ENCODE peak calls at places on chromosomes 11 and 22, in ten cellular contexts. One of them, this sample, is unnamed.

GRCh38 chr11:66316849-66317251 is at the start of gene CD248:
- DNase-seq in CD4-positive, CD25-positive, alpha-beta regulatory T cell: no peak
- DNase-seq in right atrium auricular region: no peak
- DNase-seq in CD8-positive, alpha-beta T cell: peak; percentile 44
- DNase-seq in mucosa of descending colon: peak; percentile 81
- DNase-seq in fibroblast of lung: peak; percentile 66
- DNase-seq in neuronal stem cell: no peak
- DNase-seq in prostate gland: no peak
- DNase-seq in tibial artery: peak; percentile 84
- DNase-seq in sigmoid colon: peak; percentile 92
- DNase-seq in this sample: no peak

GRCh38 chr11:66637557-66638176 is 836 bp upstream of the RBM4 start:
- DNase-seq in CD4-positive, CD25-positive, alpha-beta regulatory T cell: no peak
- DNase-seq in neuronal stem cell: peak; percentile 20
- DNase-seq in CD8-positive, alpha-beta T cell: no peak
- DNase-seq in tibial artery: no peak
- DNase-seq in fibroblast of lung: no peak
- DNase-seq in mucosa of descending colon: no peak
- DNase-seq in sigmoid colon: peak; percentile 69
- DNase-seq in prostate gland: no peak
- DNase-seq in right atrium auricular region: no peak
- DNase-seq in this sample: no peak

GRCh38 chr11:94010136-94010535 is 11.0 kb upstream of the HEPHL1 start:
- DNase-seq in neuronal stem cell: no peak
- DNase-seq in CD8-positive, alpha-beta T cell: no peak
- DNase-seq in right atrium auricular region: no peak
- DNase-seq in fibroblast of lung: no peak
- DNase-seq in sigmoid colon: no peak
- DNase-seq in mucosa of descending colon: no peak
- DNase-seq in prostate gland: no peak
- DNase-seq in CD4-positive, CD25-positive, alpha-beta regulatory T cell: no peak
- DNase-seq in tibial artery: no peak
- DNase-seq in this sample: no peak

GRCh38 chr11:1608363-1608762 is at the start of gene KRTAP5-3:
- DNase-seq in CD8-positive, alpha-beta T cell: no peak
- DNase-seq in prostate gland: no peak
- DNase-seq in sigmoid colon: no peak
- DNase-seq in neuronal stem cell: no peak
- DNase-seq in CD4-positive, CD25-positive, alpha-beta regulatory T cell: no peak
- DNase-seq in mucosa of descending colon: no peak
- DNase-seq in tibial artery: peak; percentile 27
- DNase-seq in right atrium auricular region: no peak
- DNase-seq in fibroblast of lung: no peak
- DNase-seq in this sample: no peak

GRCh38 chr11:75776546-75776945 is 8.0 kb downstream of the DGAT2 start:
- DNase-seq in mucosa of descending colon: no peak
- DNase-seq in prostate gland: no peak
- DNase-seq in neuronal stem cell: no peak
- DNase-seq in right atrium auricular region: no peak
- DNase-seq in sigmoid colon: no peak
- DNase-seq in tibial artery: no peak
- DNase-seq in CD4-positive, CD25-positive, alpha-beta regulatory T cell: no peak
- DNase-seq in CD8-positive, alpha-beta T cell: no peak
- DNase-seq in fibroblast of lung: no peak
- DNase-seq in this sample: no peak

GRCh38 chr11:79362821-79363220 is 78.0 kb downstream of the TENM4 start:
- DNase-seq in CD8-positive, alpha-beta T cell: no peak
- DNase-seq in prostate gland: no peak
- DNase-seq in right atrium auricular region: no peak
- DNase-seq in tibial artery: no peak
- DNase-seq in mucosa of descending colon: no peak
- DNase-seq in neuronal stem cell: no peak
- DNase-seq in fibroblast of lung: no peak
- DNase-seq in sigmoid colon: no peak
- DNase-seq in CD4-positive, CD25-positive, alpha-beta regulatory T cell: no peak
- DNase-seq in this sample: no peak

GRCh38 chr11:57711414-57712255 is at the start of gene MED19:
- DNase-seq in right atrium auricular region: peak; percentile 63
- DNase-seq in fibroblast of lung: peak; percentile 79
- DNase-seq in CD8-positive, alpha-beta T cell: peak; percentile 72
- DNase-seq in prostate gland: peak; percentile 89
- DNase-seq in sigmoid colon: peak; percentile 83
- DNase-seq in mucosa of descending colon: peak; percentile 91
- DNase-seq in neuronal stem cell: peak; percentile 82
- DNase-seq in tibial artery: no peak
- DNase-seq in CD4-positive, CD25-positive, alpha-beta regulatory T cell: peak; percentile 90
- DNase-seq in this sample: peak; percentile 94

GRCh38 chr11:66106786-66107599 is 36.9 kb downstream of the PACS1 start:
- DNase-seq in prostate gland: no peak
- DNase-seq in CD4-positive, CD25-positive, alpha-beta regulatory T cell: no peak
- DNase-seq in fibroblast of lung: peak; percentile 55
- DNase-seq in right atrium auricular region: no peak
- DNase-seq in sigmoid colon: no peak
- DNase-seq in mucosa of descending colon: no peak
- DNase-seq in neuronal stem cell: no peak
- DNase-seq in CD8-positive, alpha-beta T cell: no peak
- DNase-seq in tibial artery: no peak
- DNase-seq in this sample: no peak

GRCh38 chr22:45585437-45585755 is 82.7 kb downstream of the FBLN1 start:
- DNase-seq in sigmoid colon: no peak
- DNase-seq in tibial artery: no peak
- DNase-seq in CD4-positive, CD25-positive, alpha-beta regulatory T cell: no peak
- DNase-seq in prostate gland: no peak
- DNase-seq in fibroblast of lung: peak; percentile 83
- DNase-seq in right atrium auricular region: no peak
- DNase-seq in CD8-positive, alpha-beta T cell: no peak
- DNase-seq in neuronal stem cell: no peak
- DNase-seq in mucosa of descending colon: no peak
- DNase-seq in this sample: no peak

GRCh38 chr11:49151211-49151610 is 57.2 kb downstream of the FOLH1 start:
- DNase-seq in CD8-positive, alpha-beta T cell: no peak
- DNase-seq in CD4-positive, CD25-positive, alpha-beta regulatory T cell: no peak
- DNase-seq in sigmoid colon: no peak
- DNase-seq in neuronal stem cell: no peak
- DNase-seq in prostate gland: no peak
- DNase-seq in tibial artery: no peak
- DNase-seq in mucosa of descending colon: no peak
- DNase-seq in fibroblast of lung: no peak
- DNase-seq in right atrium auricular region: no peak
- DNase-seq in this sample: no peak

GRCh38 chr22:35330258-35330861 is 30.7 kb downstream of the TOM1 start:
- DNase-seq in neuronal stem cell: no peak
- DNase-seq in CD4-positive, CD25-positive, alpha-beta regulatory T cell: peak; percentile 86
- DNase-seq in CD8-positive, alpha-beta T cell: peak; percentile 54
- DNase-seq in mucosa of descending colon: peak; percentile 83
- DNase-seq in prostate gland: peak; percentile 60
- DNase-seq in right atrium auricular region: peak; percentile 91
- DNase-seq in tibial artery: peak; percentile 88
- DNase-seq in fibroblast of lung: peak; percentile 60
- DNase-seq in sigmoid colon: peak; percentile 98
- DNase-seq in this sample: peak; percentile 29

GRCh38 chr22:50304528-50305392 is 2.7 kb downstream of the PLXNB2 start:
- DNase-seq in fibroblast of lung: peak; percentile 62
- DNase-seq in sigmoid colon: peak; percentile 80
- DNase-seq in tibial artery: peak; percentile 92
- DNase-seq in right atrium auricular region: no peak
- DNase-seq in mucosa of descending colon: peak; percentile 80
- DNase-seq in neuronal stem cell: no peak
- DNase-seq in CD8-positive, alpha-beta T cell: no peak
- DNase-seq in prostate gland: no peak
- DNase-seq in CD4-positive, CD25-positive, alpha-beta regulatory T cell: no peak
- DNase-seq in this sample: peak; percentile 58

GRCh38 chr11:65851083-65851579 is 6.8 kb downstream of the CFL1 start:
- DNase-seq in mucosa of descending colon: no peak
- DNase-seq in neuronal stem cell: no peak
- DNase-seq in tibial artery: peak; percentile 31
- DNase-seq in CD4-positive, CD25-positive, alpha-beta regulatory T cell: peak; percentile 42
- DNase-seq in sigmoid colon: no peak
- DNase-seq in right atrium auricular region: no peak
- DNase-seq in prostate gland: no peak
- DNase-seq in fibroblast of lung: no peak
- DNase-seq in CD8-positive, alpha-beta T cell: no peak
- DNase-seq in this sample: peak; percentile 47

GRCh38 chr11:77202941-77203900 is 75.2 kb downstream of the MYO7A start:
- DNase-seq in CD4-positive, CD25-positive, alpha-beta regulatory T cell: no peak
- DNase-seq in right atrium auricular region: no peak
- DNase-seq in neuronal stem cell: no peak
- DNase-seq in sigmoid colon: peak; percentile 51
- DNase-seq in mucosa of descending colon: peak; percentile 39
- DNase-seq in prostate gland: no peak
- DNase-seq in fibroblast of lung: no peak
- DNase-seq in CD8-positive, alpha-beta T cell: no peak
- DNase-seq in tibial artery: peak; percentile 55
- DNase-seq in this sample: no peak

GRCh38 chr11:395866-396265 is 1.9 kb downstream of the PKP3 start:
- DNase-seq in CD4-positive, CD25-positive, alpha-beta regulatory T cell: no peak
- DNase-seq in prostate gland: no peak
- DNase-seq in fibroblast of lung: no peak
- DNase-seq in right atrium auricular region: no peak
- DNase-seq in sigmoid colon: no peak
- DNase-seq in mucosa of descending colon: peak; percentile 63
- DNase-seq in neuronal stem cell: no peak
- DNase-seq in tibial artery: no peak
- DNase-seq in CD8-positive, alpha-beta T cell: no peak
- DNase-seq in this sample: no peak

GRCh38 chr11:1197886-1198765 is 24.7 kb upstream of the MUC5B start:
- DNase-seq in prostate gland: no peak
- DNase-seq in tibial artery: peak; percentile 55
- DNase-seq in CD8-positive, alpha-beta T cell: no peak
- DNase-seq in mucosa of descending colon: no peak
- DNase-seq in neuronal stem cell: no peak
- DNase-seq in fibroblast of lung: no peak
- DNase-seq in right atrium auricular region: no peak
- DNase-seq in sigmoid colon: peak; percentile 58
- DNase-seq in CD4-positive, CD25-positive, alpha-beta regulatory T cell: no peak
- DNase-seq in this sample: no peak

DNA sequence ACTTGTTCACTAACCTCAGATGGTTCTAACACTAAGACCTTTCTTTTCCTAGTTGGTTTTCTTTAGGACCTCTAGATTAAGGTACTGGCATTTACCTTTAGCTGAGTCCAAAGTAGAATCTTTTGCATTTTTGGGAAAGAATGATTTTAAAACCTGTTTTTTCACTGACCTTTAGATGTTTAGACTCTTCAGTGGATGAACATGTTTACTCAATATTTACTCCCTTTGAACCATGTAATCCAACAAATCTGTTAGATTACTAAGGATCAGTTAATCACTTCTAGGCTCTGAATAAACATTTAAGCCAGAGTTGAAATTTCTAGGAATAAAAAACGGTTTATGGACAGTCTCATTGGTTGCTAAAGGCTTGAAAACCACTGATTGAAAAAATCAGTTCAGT is 6.2 kb downstream of the TMEM135 start:
- DNase-seq in right atrium auricular region: no peak
- DNase-seq in CD8-positive, alpha-beta T cell: no peak
- DNase-seq in sigmoid colon: no peak
- DNase-seq in neuronal stem cell: no peak
- DNase-seq in fibroblast of lung: no peak
- DNase-seq in CD4-positive, CD25-positive, alpha-beta regulatory T cell: no peak
- DNase-seq in mucosa of descending colon: no peak
- DNase-seq in tibial artery: no peak
- DNase-seq in prostate gland: no peak
- DNase-seq in this sample: no peak
- H3K9me3 ChIP-seq in right atrium auricular region: no peaks in the 10 kb centered on the region
- H3K9me3 ChIP-seq in CD8-positive, alpha-beta T cell: no peaks in the 10 kb centered on the region
- H3K9me3 ChIP-seq in sigmoid colon: no peaks in the 10 kb centered on the region
- H3K9me3 ChIP-seq in neuronal stem cell: peaks cover 4% of the 10 kb centered on the region
- H3K9me3 ChIP-seq in fibroblast of lung: no peaks in the 10 kb centered on the region
- H3K9me3 ChIP-seq in CD4-positive, CD25-positive, alpha-beta regulatory T cell: no peaks in the 10 kb centered on the region
- H3K9me3 ChIP-seq in mucosa of descending colon: no peaks in the 10 kb centered on the region
- H3K9me3 ChIP-seq in tibial artery: no peaks in the 10 kb centered on the region
- H3K9me3 ChIP-seq in prostate gland: no peaks in the 10 kb centered on the region
- H3K9me3 ChIP-seq in this sample: no peaks in the 10 kb centered on the region

GRCh38 chr22:33923033-33923432 is 2.8 kb upstream of the LARGE1 start:
- DNase-seq in CD4-positive, CD25-positive, alpha-beta regulatory T cell: no peak
- DNase-seq in right atrium auricular region: no peak
- DNase-seq in sigmoid colon: no peak
- DNase-seq in tibial artery: no peak
- DNase-seq in fibroblast of lung: peak; percentile 41
- DNase-seq in CD8-positive, alpha-beta T cell: no peak
- DNase-seq in prostate gland: no peak
- DNase-seq in neuronal stem cell: no peak
- DNase-seq in mucosa of descending colon: no peak
- DNase-seq in this sample: no peak
- H3K4me3 ChIP-seq in CD4-positive, CD25-positive, alpha-beta regulatory T cell: peak overlapping the region; percentile 39
- H3K4me3 ChIP-seq in right atrium auricular region: peak overlapping the region; percentile 89
- H3K4me3 ChIP-seq in sigmoid colon: peak overlapping the region; percentile 99
- H3K4me3 ChIP-seq in tibial artery: peak overlapping the region; percentile 88
- H3K4me3 ChIP-seq in fibroblast of lung: peak overlapping the region; percentile 78
- H3K4me3 ChIP-seq in CD8-positive, alpha-beta T cell: peak overlapping the region; percentile 52
- H3K4me3 ChIP-seq in prostate gland: peak overlapping the region; percentile 73
- H3K4me3 ChIP-seq in neuronal stem cell: no peak overlapping the region
- H3K4me3 ChIP-seq in mucosa of descending colon: no peak overlapping the region
- H3K4me3 ChIP-seq in this sample: no peak overlapping the region

GRCh38 chr11:73653996-73654395 is 7.6 kb downstream of the PLEKHB1 start:
- DNase-seq in fibroblast of lung: no peak
- DNase-seq in right atrium auricular region: no peak
- DNase-seq in tibial artery: no peak
- DNase-seq in CD8-positive, alpha-beta T cell: no peak
- DNase-seq in prostate gland: no peak
- DNase-seq in CD4-positive, CD25-positive, alpha-beta regulatory T cell: no peak
- DNase-seq in mucosa of descending colon: no peak
- DNase-seq in neuronal stem cell: no peak
- DNase-seq in sigmoid colon: no peak
- DNase-seq in this sample: no peak
- H3K4me1 ChIP-seq in fibroblast of lung: no peaks in the 10 kb centered on the region
- H3K4me1 ChIP-seq in right atrium auricular region: no peaks in the 10 kb centered on the region
- H3K4me1 ChIP-seq in tibial artery: no peaks in the 10 kb centered on the region
- H3K4me1 ChIP-seq in CD8-positive, alpha-beta T cell: no peaks in the 10 kb centered on the region
- H3K4me1 ChIP-seq in prostate gland: no peaks in the 10 kb centered on the region
- H3K4me1 ChIP-seq in CD4-positive, CD25-positive, alpha-beta regulatory T cell: no peaks in the 10 kb centered on the region
- H3K4me1 ChIP-seq in mucosa of descending colon: no peaks in the 10 kb centered on the region
- H3K4me1 ChIP-seq in neuronal stem cell: peaks cover 36% of the 10 kb centered on the region
- H3K4me1 ChIP-seq in sigmoid colon: no peaks in the 10 kb centered on the region
- H3K4me1 ChIP-seq in this sample: no peaks in the 10 kb centered on the region

GRCh38 chr22:49216579-49216978 is 611.1 kb downstream of the BRD1 start:
- DNase-seq in right atrium auricular region: peak; percentile 50
- DNase-seq in prostate gland: no peak
- DNase-seq in sigmoid colon: peak; percentile 55
- DNase-seq in fibroblast of lung: no peak
- DNase-seq in CD8-positive, alpha-beta T cell: peak; percentile 6
- DNase-seq in tibial artery: peak; percentile 17
- DNase-seq in neuronal stem cell: no peak
- DNase-seq in mucosa of descending colon: peak; percentile 15
- DNase-seq in CD4-positive, CD25-positive, alpha-beta regulatory T cell: no peak
- DNase-seq in this sample: no peak
- H3K9me3 ChIP-seq in right atrium auricular region: no peaks in the 10 kb centered on the region
- H3K9me3 ChIP-seq in prostate gland: no peaks in the 10 kb centered on the region
- H3K9me3 ChIP-seq in sigmoid colon: no peaks in the 10 kb centered on the region
- H3K9me3 ChIP-seq in fibroblast of lung: no peaks in the 10 kb centered on the region
- H3K9me3 ChIP-seq in CD8-positive, alpha-beta T cell: no peaks in the 10 kb centered on the region
- H3K9me3 ChIP-seq in tibial artery: no peaks in the 10 kb centered on the region
- H3K9me3 ChIP-seq in neuronal stem cell: no peaks in the 10 kb centered on the region
- H3K9me3 ChIP-seq in mucosa of descending colon: peaks cover 6% of the 10 kb centered on the region
- H3K9me3 ChIP-seq in CD4-positive, CD25-positive, alpha-beta regulatory T cell: peaks cover 3% of the 10 kb centered on the region
- H3K9me3 ChIP-seq in this sample: no peaks in the 10 kb centered on the region

This sample was measured in small intestine.